ENCODE peak calls at places on chromosomes 12 and 14, in seven cellular contexts. W is heart right ventricle, B is left ventricle myocardium inferior, Q is A549, J is psoas muscle, M is neuronal stem cell, Y is cardiac muscle cell. H is an unnamed sample.

GRCh38 chr14:91893659-91894058 is 26.3 kb upstream of the TC2N start:
- DNase-seq in Y (no peak), B (no peak), M (no peak), J (no peak), W (no peak), Q (no peak), H (no peak)

GRCh38 chr12:119949145-119949544 is 39.9 kb upstream of the BICDL1 start:
- DNase-seq in J (no peak), Q (no peak), Y (no peak), M (no peak), B (no peak), W (no peak), H (no peak)

GRCh38 chr12:114664661-114665320 is 19.2 kb downstream of the TBX3 start:
- DNase-seq in Y (no peak), J (peak), B (no peak), W (no peak), M (no peak), Q (no peak), H (no peak)

GRCh38 chr12:80317899-80318298 is 126.1 kb upstream of the PTPRQ start:
- DNase-seq in W (no peak), B (no peak), M (no peak), Q (no peak), J (no peak), Y (no peak), H (no peak)

GRCh38 chr12:121776190-121777098 is 17.0 kb downstream of the RHOF start:
- DNase-seq in Q (peak), W (peak), B (peak), M (peak), Y (peak), J (peak), H (peak)

GRCh38 chr12:113143959-113144358 is 5.6 kb upstream of the CFAP73 start:
- DNase-seq in J (no peak), M (no peak), Q (no peak), Y (no peak), W (no peak), B (no peak), H (no peak)

GRCh38 chr14:88005050-88005481 is at the start of gene GPR65:
- DNase-seq in Y (no peak), J (no peak), Q (no peak), M (no peak), B (no peak), W (no peak), H (no peak)

GRCh38 chr14:64707661-64708060 is 3.4 kb downstream of the PLEKHG3 start:
- DNase-seq in Y (no peak), J (no peak), W (no peak), Q (peak), B (no peak), M (no peak), H (no peak)

GRCh38 chr12:2876431-2877046 is 435 bp downstream of the FOXM1 start:
- DNase-seq in W (no peak), B (no peak), J (no peak), Y (no peak), Q (peak), M (no peak), H (no peak)

GRCh38 chr12:108509806-108510205 is 5.3 kb upstream of the FICD start:
- DNase-seq in J (no peak), M (no peak), B (no peak), Y (no peak), W (no peak), Q (no peak), H (no peak)

GRCh38 chr12:124754949-124755800 is 108.5 kb downstream of the SCARB1 start:
- DNase-seq in M (no peak), J (peak), B (peak), Q (no peak), W (peak), Y (no peak), H (peak)

GRCh38 chr12:11762723-11763326 is 113.4 kb downstream of the ETV6 start:
- DNase-seq in Y (no peak), Q (no peak), B (no peak), W (no peak), J (no peak), M (no peak), H (no peak)

GRCh38 chr12:114759635-114760034 is 75.7 kb upstream of the TBX3 start:
- DNase-seq in Y (no peak), Q (no peak), J (no peak), B (no peak), M (no peak), W (no peak), H (no peak)

GRCh38 chr12:118737985-118738540 is 243.3 kb upstream of the SRRM4 start:
- DNase-seq in B (no peak), J (no peak), Q (no peak), M (no peak), Y (no peak), W (no peak), H (no peak)

GRCh38 chr14:36604757-36605505 is 22.5 kb upstream of the NKX2-8 start:
- DNase-seq in Q (peak), W (no peak), Y (peak), B (no peak), M (peak), J (no peak), H (no peak)

GRCh38 chr12:51205350-51205749 is 12.5 kb downstream of the POU6F1 start:
- DNase-seq in Q (no peak), W (no peak), Y (no peak), J (no peak), M (no peak), B (no peak), H (no peak)

GRCh38 chr12:112900298-112901145 is 6.2 kb upstream of the OAS1 start:
- DNase-seq in W (no peak), Y (peak), B (no peak), J (no peak), M (peak), Q (peak), H (no peak)

GRCh38 chr12:51642286-51642685 is 51.3 kb downstream of the SCN8A start:
- DNase-seq in J (no peak), M (no peak), B (no peak), Y (no peak), Q (no peak), W (no peak), H (no peak)

GRCh38 chr12:122081697-122082221 is 3.2 kb downstream of the MLXIP start:
- DNase-seq in W (peak), B (peak), J (peak), Y (no peak), M (no peak), Q (no peak), H (peak)

GRCh38 chr12:50110127-50110761 is 1.8 kb upstream of the COX14 start:
- DNase-seq in J (peak), Q (peak), M (no peak), Y (no peak), W (peak), B (peak), H (no peak)

GRCh38 chr12:50397122-50397650 is 777 bp upstream of the FAM186A start:
- DNase-seq in B (no peak), J (no peak), Q (no peak), W (no peak), Y (no peak), M (no peak), H (no peak)

GRCh38 chr12:48489012-48489411 is 6.7 kb downstream of the C12orf54 start:
- DNase-seq in M (no peak), B (no peak), Q (no peak), Y (no peak), J (no peak), W (no peak), H (no peak)

GRCh38 chr14:53412819-53413664 is 259.9 kb upstream of the DDHD1 start:
- DNase-seq in B (no peak), M (no peak), W (no peak), J (no peak), Q (peak), Y (peak), H (no peak)

GRCh38 chr14:80213602-80214001 is 2.3 kb upstream of the DIO2 start:
- DNase-seq in M (no peak), J (peak), W (no peak), Q (peak), Y (peak), B (no peak), H (no peak)

GRCh38 chr12:119804011-119804641 is 73.0 kb downstream of the CIT start:
- DNase-seq in Y (peak), B (peak), M (peak), Q (peak), J (peak), W (peak), H (peak)

GRCh38 chr14:83071888-83072501 is 1538.3 kb upstream of the SEL1L start:
- DNase-seq in B (no peak), M (peak), J (no peak), Y (peak), Q (peak), W (no peak), H (no peak)

GRCh38 chr14:29109589-29109988 is 343.0 kb downstream of the FOXG1 start:
- DNase-seq in Q (no peak), Y (no peak), M (no peak), B (no peak), W (no peak), J (no peak), H (no peak)

GRCh38 chr14:89000007-89000942 is 175.8 kb downstream of the TTC8 start:
- DNase-seq in Y (no peak), Q (peak), M (no peak), J (peak), W (peak), B (no peak), H (peak)

GRCh38 chr12:75706786-75707605 is 195.6 kb upstream of the KRR1 start:
- DNase-seq in Q (no peak), J (no peak), W (no peak), M (no peak), Y (no peak), B (no peak), H (no peak)

GRCh38 chr12:108722992-108723766 is 8.1 kb downstream of the CORO1C start:
- DNase-seq in Y (no peak), B (no peak), Q (peak), M (no peak), J (no peak), W (no peak), H (no peak)

GRCh38 chr14:21825147-21825743 is 151.6 kb upstream of the OR4E1 start:
- DNase-seq in W (no peak), J (no peak), Y (peak), M (peak), Q (peak), B (no peak), H (no peak)

GRCh38 chr14:75373616-75374015 is 54.2 kb upstream of the JDP2 start:
- DNase-seq in M (no peak), Q (no peak), J (no peak), Y (no peak), B (no peak), W (no peak), H (no peak)

GRCh38 chr12:3947781-3948180 is 74.6 kb upstream of the PARP11 start:
- DNase-seq in Q (no peak), B (no peak), J (no peak), M (no peak), W (no peak), Y (no peak), H (no peak)

GRCh38 chr14:99860219-99860618 is 67.0 kb downstream of the EML1 start:
- DNase-seq in Q (no peak), B (no peak), M (no peak), Y (no peak), W (no peak), J (no peak), H (no peak)

GRCh38 chr12:20455001-20455706 is 86.8 kb downstream of the PDE3A start:
- DNase-seq in B (no peak), J (no peak), Y (no peak), W (no peak), M (no peak), Q (no peak), H (no peak)

GRCh38 chr14:63282997-63283396 is 35.7 kb downstream of the GPHB5 start:
- DNase-seq in W (no peak), B (no peak), Q (no peak), Y (no peak), M (no peak), J (no peak), H (no peak)
- H3K4me3 ChIP-seq in W (no peak), B (no peak), Q (no peak), Y (no peak), M (no peak), J (no peak), H (no peak)

DNA sequence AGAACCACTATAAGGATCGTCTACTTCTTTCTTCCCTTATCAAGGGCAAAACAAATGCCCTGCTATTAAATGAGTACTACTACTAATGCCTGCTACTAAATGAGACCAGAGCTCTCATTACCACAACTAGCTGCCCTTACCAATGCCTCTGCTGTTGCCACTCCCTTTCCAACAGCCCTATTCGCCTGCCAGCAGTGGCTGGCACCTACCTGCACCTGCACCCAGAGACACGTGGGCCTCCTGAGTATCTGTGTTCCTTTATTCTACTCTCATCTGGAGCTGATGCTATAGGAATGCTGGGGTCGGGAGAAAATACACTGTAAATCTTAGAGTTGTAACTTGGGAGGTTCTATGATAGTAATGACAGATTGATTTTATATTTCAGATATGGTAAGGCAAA is 174.7 kb downstream of the SLC2A13 start:
- DNase-seq in J (no peak), W (no peak), B (no peak), M (no peak), Y (no peak), Q (no peak), H (peak)
- H3K27ac ChIP-seq in J (no peak), W (no peak), B (no peak), M (no peak), Y (no peak), Q (no peak), H (no peak)

GRCh38 chr14:95698287-95698686 is 12.1 kb downstream of the TCL1B start:
- DNase-seq in M (no peak), Y (no peak), J (no peak), W (no peak), B (no peak), Q (no peak), H (no peak)

GRCh38 chr14:95701846-95702221 is 12.1 kb downstream of the TCL1A start:
- DNase-seq in M (no peak), Q (no peak), B (no peak), J (no peak), Y (peak), W (no peak), H (no peak)

GRCh38 chr14:95697764-95698163 is 11.5 kb downstream of the TCL1B start:
- DNase-seq in Y (no peak), Q (no peak), B (no peak), W (no peak), M (no peak), J (no peak), H (no peak)

GRCh38 chr14:95699397-95699796 is 13.2 kb downstream of the TCL1B start:
- DNase-seq in M (no peak), B (no peak), W (no peak), Y (no peak), Q (no peak), J (no peak), H (no peak)

DNA sequence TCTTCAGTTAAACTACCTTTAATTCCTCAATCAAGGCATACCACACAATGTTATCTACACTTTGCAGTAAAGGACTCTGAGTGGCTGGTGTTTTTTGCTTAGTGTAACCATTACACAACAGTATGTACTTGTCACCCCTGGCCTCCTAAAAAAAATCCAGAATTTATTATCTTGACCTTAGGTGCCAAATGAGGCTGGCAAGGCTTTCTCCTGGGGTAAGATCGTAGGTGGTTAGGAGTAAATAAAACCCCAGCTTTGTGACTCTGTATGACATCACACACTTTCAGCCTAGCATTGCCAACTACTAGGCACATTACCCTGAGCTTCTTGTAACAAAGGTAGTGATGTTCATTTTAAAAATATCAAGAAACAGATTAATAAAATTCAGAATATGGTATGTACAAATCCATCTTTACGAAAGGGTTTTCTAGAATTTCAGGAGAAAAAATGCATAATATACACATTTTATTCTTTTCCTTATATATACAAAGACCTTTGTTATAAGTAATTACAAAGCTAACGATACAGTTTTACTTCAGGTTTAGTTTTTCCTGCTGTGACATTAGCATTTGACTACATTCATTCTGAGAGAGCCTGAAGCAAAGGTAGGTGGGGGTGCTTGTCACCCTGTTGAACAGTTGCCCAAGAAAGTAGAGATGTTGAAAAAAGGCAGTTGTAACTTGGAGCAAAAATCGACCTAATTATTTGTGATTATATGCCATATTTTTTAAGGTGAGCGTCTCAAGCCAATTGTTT is 13.5 kb downstream of the TCL1A start:
- DNase-seq in J (no peak), M (no peak), Y (no peak), Q (no peak), B (no peak), W (no peak), H (no peak)
- H3K4me3 ChIP-seq in J (no peak), M (no peak), Y (no peak), Q (no peak), B (no peak), W (no peak), H (no peak)

DNA sequence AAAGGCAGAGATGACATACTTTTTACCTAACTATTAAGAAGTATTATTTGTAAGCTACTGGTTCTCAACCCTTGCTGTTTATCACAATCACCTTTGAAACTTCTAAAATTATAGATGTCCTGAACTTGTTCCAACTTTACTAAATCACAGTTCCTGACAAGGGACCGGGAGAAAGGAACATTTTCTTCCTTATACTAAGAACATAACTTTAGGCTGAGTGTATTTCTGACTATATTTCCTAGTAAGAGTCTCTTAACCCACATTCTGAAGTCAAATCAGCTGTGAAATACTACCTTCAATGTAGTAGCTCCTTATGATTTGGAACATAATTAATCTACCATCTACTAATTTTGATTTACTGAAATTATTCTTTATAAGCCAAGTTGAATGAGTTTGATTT is 80.2 kb downstream of the BAZ1A start:
- DNase-seq in B (no peak), W (no peak), Q (no peak), J (no peak), Y (no peak), M (no peak), H (no peak)
- H3K27ac ChIP-seq in B (no peak), W (no peak), Q (no peak), J (no peak), Y (no peak), M (no peak), H (no peak)

GRCh38 chr14:61659582-61659981 is 35.7 kb upstream of the HIF1A start:
- DNase-seq in J (no peak), Y (no peak), Q (no peak), B (no peak), W (no peak), M (no peak), H (no peak)

GRCh38 chr14:61662437-61663311 is 32.6 kb upstream of the HIF1A start:
- DNase-seq in Q (peak), W (no peak), Y (peak), J (no peak), B (no peak), M (no peak), H (peak)

GRCh38 chr14:61662001-61662400 is 33.3 kb upstream of the HIF1A start:
- DNase-seq in Y (no peak), W (no peak), M (no peak), Q (no peak), B (no peak), J (no peak), H (no peak)

GRCh38 chr14:61661471-61661988 is 33.8 kb upstream of the HIF1A start:
- DNase-seq in Y (no peak), W (no peak), B (no peak), Q (no peak), J (no peak), M (no peak), H (no peak)

DNA sequence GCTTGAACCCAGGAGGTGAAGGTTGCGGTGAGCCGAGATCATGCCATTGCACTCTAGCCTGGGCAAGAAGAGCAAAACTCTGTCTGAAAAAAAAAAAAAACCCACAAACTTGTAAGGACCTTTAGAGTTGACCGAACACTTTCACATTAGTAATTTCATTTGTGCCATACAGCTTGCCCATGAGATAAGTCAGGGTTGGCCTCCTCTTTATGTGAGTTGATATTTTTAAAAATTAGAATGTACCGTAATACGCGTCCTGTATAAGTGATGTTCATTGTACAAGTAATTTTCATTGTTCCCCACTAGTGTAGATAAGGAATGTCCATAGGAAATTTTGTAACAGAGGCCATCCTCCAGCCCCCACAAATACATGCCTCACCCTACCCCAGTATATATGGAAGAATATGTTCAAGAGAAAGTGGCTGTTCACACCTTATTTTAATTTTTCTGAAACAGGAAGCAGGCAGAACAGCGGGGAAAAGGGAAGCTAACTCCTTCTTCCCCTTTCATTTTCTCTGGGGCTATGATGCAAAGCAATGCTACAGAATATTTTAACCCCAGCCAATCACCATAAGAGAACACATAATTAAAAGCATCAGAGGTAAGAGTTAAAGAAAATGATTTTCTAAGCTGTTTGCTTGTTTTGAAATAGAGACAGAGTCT is 31.9 kb upstream of the HIF1A start:
- DNase-seq in Y (no peak), J (no peak), M (no peak), Q (no peak), B (no peak), W (no peak), H (no peak)
- H3K4me3 ChIP-seq in Y (no peak), J (no peak), M (no peak), Q (no peak), B (no peak), W (no peak), H (no peak)

DNA sequence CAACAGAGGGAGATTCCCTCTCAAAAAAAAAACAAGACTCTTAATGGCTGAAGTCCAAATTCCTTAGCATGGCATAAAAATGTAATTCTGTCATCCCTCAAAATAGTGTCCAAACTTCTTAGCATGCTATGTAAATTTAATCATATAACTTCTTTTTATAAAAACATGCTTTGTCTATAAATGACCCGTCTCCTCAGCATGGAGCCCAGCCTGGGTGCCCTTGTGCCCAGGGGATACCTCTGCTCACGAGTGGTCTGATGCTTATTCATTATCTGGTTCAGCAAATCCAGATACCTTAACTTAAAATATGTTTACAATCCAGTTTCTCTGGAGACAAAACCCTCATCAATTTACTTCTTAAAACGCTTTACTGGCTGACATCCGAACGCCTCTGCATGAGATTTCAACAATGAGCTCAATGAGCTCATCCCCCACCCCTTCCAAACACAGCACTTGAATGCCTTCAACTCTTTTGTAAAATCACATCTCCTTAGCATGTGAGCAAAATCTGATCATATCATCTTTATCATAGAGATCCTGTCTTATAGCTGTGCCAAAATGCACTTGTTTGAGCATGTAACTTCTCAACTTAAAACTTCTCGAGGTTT is 15.7 kb downstream of the RTL1 start:
- DNase-seq in Y (no peak), Q (no peak), M (no peak), J (no peak), W (no peak), B (no peak), H (no peak)
- H3K27ac ChIP-seq in Y (no peak), Q (no peak), M (no peak), J (no peak), W (no peak), B (no peak), H (no peak)

H was measured in left lung.